ENCODE peak calls at places on chromosome 6, in seven cellular contexts. One of them, this sample, is unnamed.
A peak's percentile ranks its signal among the peaks of the same experiment; 100 is the strongest.

GRCh38 chr6:161444464-161444863 is 170.6 kb upstream of the AGPAT4 start:
- DNase-seq in mammary epithelial cell: no peak
- DNase-seq in uterus: no peak
- DNase-seq in left ventricle myocardium inferior: no peak
- DNase-seq in small intestine: no peak
- DNase-seq in hepatocyte: no peak
- DNase-seq in ovary: peak; percentile 50
- DNase-seq in this sample: no peak

GRCh38 chr6:144311361-144311760 is 26.2 kb downstream of the UTRN start:
- DNase-seq in mammary epithelial cell: no peak
- DNase-seq in hepatocyte: no peak
- DNase-seq in left ventricle myocardium inferior: no peak
- DNase-seq in ovary: no peak
- DNase-seq in small intestine: no peak
- DNase-seq in uterus: no peak
- DNase-seq in this sample: no peak

GRCh38 chr6:109834595-109835437 is 143.3 kb upstream of the GPR6 start:
- DNase-seq in uterus: no peak
- DNase-seq in mammary epithelial cell: no peak
- DNase-seq in ovary: no peak
- DNase-seq in small intestine: no peak
- DNase-seq in hepatocyte: peak; percentile 10
- DNase-seq in left ventricle myocardium inferior: no peak
- DNase-seq in this sample: no peak

GRCh38 chr6:43901330-43902230 is 131.6 kb downstream of the VEGFA start:
- DNase-seq in left ventricle myocardium inferior: no peak
- DNase-seq in hepatocyte: no peak
- DNase-seq in mammary epithelial cell: no peak
- DNase-seq in small intestine: no peak
- DNase-seq in ovary: peak; percentile 54
- DNase-seq in uterus: peak; percentile 47
- DNase-seq in this sample: no peak

GRCh38 chr6:73169633-73170032 is 55.7 kb downstream of the KHDC1L start:
- DNase-seq in mammary epithelial cell: peak; percentile 49
- DNase-seq in ovary: no peak
- DNase-seq in left ventricle myocardium inferior: no peak
- DNase-seq in hepatocyte: no peak
- DNase-seq in small intestine: no peak
- DNase-seq in uterus: no peak
- DNase-seq in this sample: no peak

GRCh38 chr6:53250137-53250760 is 98.5 kb downstream of the ELOVL5 start:
- DNase-seq in hepatocyte: no peak
- DNase-seq in uterus: no peak
- DNase-seq in left ventricle myocardium inferior: no peak
- DNase-seq in small intestine: no peak
- DNase-seq in mammary epithelial cell: peak; percentile 66
- DNase-seq in ovary: no peak
- DNase-seq in this sample: no peak

GRCh38 chr6:11094411-11094851 is 797 bp downstream of the SMIM13 start:
- DNase-seq in ovary: no peak
- DNase-seq in left ventricle myocardium inferior: peak; percentile 41
- DNase-seq in uterus: peak; percentile 27
- DNase-seq in mammary epithelial cell: peak; percentile 64
- DNase-seq in hepatocyte: peak; percentile 64
- DNase-seq in small intestine: peak; percentile 60
- DNase-seq in this sample: peak; percentile 56

GRCh38 chr6:101429291-101429690 is 35.8 kb downstream of the GRIK2 start:
- DNase-seq in mammary epithelial cell: no peak
- DNase-seq in small intestine: no peak
- DNase-seq in left ventricle myocardium inferior: no peak
- DNase-seq in hepatocyte: no peak
- DNase-seq in ovary: no peak
- DNase-seq in uterus: no peak
- DNase-seq in this sample: no peak

GRCh38 chr6:30029587-30029986 is 31.5 kb upstream of the POLR1H start:
- DNase-seq in hepatocyte: no peak
- DNase-seq in mammary epithelial cell: no peak
- DNase-seq in left ventricle myocardium inferior: no peak
- DNase-seq in ovary: no peak
- DNase-seq in small intestine: no peak
- DNase-seq in uterus: no peak
- DNase-seq in this sample: no peak

GRCh38 chr6:68007717-68008116 is 627.4 kb upstream of the ADGRB3 start:
- DNase-seq in left ventricle myocardium inferior: no peak
- DNase-seq in ovary: no peak
- DNase-seq in small intestine: no peak
- DNase-seq in mammary epithelial cell: no peak
- DNase-seq in hepatocyte: no peak
- DNase-seq in uterus: no peak
- DNase-seq in this sample: no peak

GRCh38 chr6:151905072-151905471 is 97.6 kb downstream of the ESR1 start:
- DNase-seq in ovary: no peak
- DNase-seq in mammary epithelial cell: no peak
- DNase-seq in hepatocyte: no peak
- DNase-seq in small intestine: no peak
- DNase-seq in uterus: no peak
- DNase-seq in left ventricle myocardium inferior: no peak
- DNase-seq in this sample: no peak

GRCh38 chr6:11221623-11222384 is 10.7 kb downstream of the NEDD9 start:
- DNase-seq in left ventricle myocardium inferior: no peak
- DNase-seq in mammary epithelial cell: no peak
- DNase-seq in small intestine: no peak
- DNase-seq in uterus: no peak
- DNase-seq in ovary: no peak
- DNase-seq in hepatocyte: no peak
- DNase-seq in this sample: no peak

GRCh38 chr6:15296249-15296648 is 50.4 kb downstream of the JARID2 start:
- DNase-seq in hepatocyte: no peak
- DNase-seq in small intestine: no peak
- DNase-seq in uterus: no peak
- DNase-seq in left ventricle myocardium inferior: no peak
- DNase-seq in mammary epithelial cell: no peak
- DNase-seq in ovary: no peak
- DNase-seq in this sample: no peak

GRCh38 chr6:142542704-142543233 is 241.0 kb downstream of the ADGRG6 start:
- DNase-seq in ovary: peak; percentile 63
- DNase-seq in mammary epithelial cell: peak; percentile 67
- DNase-seq in hepatocyte: peak; percentile 61
- DNase-seq in left ventricle myocardium inferior: peak; percentile 29
- DNase-seq in uterus: peak; percentile 78
- DNase-seq in small intestine: peak; percentile 14
- DNase-seq in this sample: no peak

GRCh38 chr6:151723152-151723551 is 84.3 kb upstream of the ESR1 start:
- DNase-seq in mammary epithelial cell: no peak
- DNase-seq in uterus: no peak
- DNase-seq in left ventricle myocardium inferior: no peak
- DNase-seq in hepatocyte: no peak
- DNase-seq in small intestine: no peak
- DNase-seq in ovary: no peak
- DNase-seq in this sample: no peak

GRCh38 chr6:141464490-141464889 is 668.2 kb upstream of the GJE1 start:
- DNase-seq in small intestine: peak; percentile 4
- DNase-seq in uterus: no peak
- DNase-seq in ovary: no peak
- DNase-seq in hepatocyte: peak; percentile 28
- DNase-seq in mammary epithelial cell: peak; percentile 4
- DNase-seq in left ventricle myocardium inferior: no peak
- DNase-seq in this sample: no peak

GRCh38 chr6:54892831-54893230 is 46.3 kb downstream of the FAM83B start:
- DNase-seq in small intestine: no peak
- DNase-seq in ovary: no peak
- DNase-seq in mammary epithelial cell: peak; percentile 99
- DNase-seq in left ventricle myocardium inferior: no peak
- DNase-seq in uterus: no peak
- DNase-seq in hepatocyte: no peak
- DNase-seq in this sample: no peak

GRCh38 chr6:136012198-136012884 is 160.8 kb downstream of the PDE7B start:
- DNase-seq in ovary: no peak
- DNase-seq in small intestine: no peak
- DNase-seq in mammary epithelial cell: no peak
- DNase-seq in uterus: no peak
- DNase-seq in hepatocyte: no peak
- DNase-seq in left ventricle myocardium inferior: no peak
- DNase-seq in this sample: peak; percentile 63

GRCh38 chr6:119830494-119831295 is 481.1 kb upstream of the MAN1A1 start:
- DNase-seq in uterus: no peak
- DNase-seq in mammary epithelial cell: peak; percentile 97
- DNase-seq in ovary: no peak
- DNase-seq in left ventricle myocardium inferior: no peak
- DNase-seq in small intestine: no peak
- DNase-seq in hepatocyte: no peak
- DNase-seq in this sample: no peak

GRCh38 chr6:149323353-149323752 is 5.8 kb downstream of the TAB2 start:
- DNase-seq in mammary epithelial cell: no peak
- DNase-seq in ovary: no peak
- DNase-seq in hepatocyte: no peak
- DNase-seq in small intestine: no peak
- DNase-seq in uterus: no peak
- DNase-seq in left ventricle myocardium inferior: no peak
- DNase-seq in this sample: no peak
- H3K4me1 ChIP-seq in mammary epithelial cell: peaks cover 9% of the 10 kb centered on the region
- H3K4me1 ChIP-seq in ovary: peaks cover 9% of the 10 kb centered on the region
- H3K4me1 ChIP-seq in hepatocyte: peaks cover 42% of the 10 kb centered on the region
- H3K4me1 ChIP-seq in small intestine: peaks cover 2% of the 10 kb centered on the region
- H3K4me1 ChIP-seq in uterus: peaks cover 4% of the 10 kb centered on the region
- H3K4me1 ChIP-seq in left ventricle myocardium inferior: peaks cover 88% of the 10 kb centered on the region
- H3K4me1 ChIP-seq in this sample: peaks cover 41% of the 10 kb centered on the region

GRCh38 chr6:137033828-137034227 is 10.9 kb downstream of the IL20RA start:
- DNase-seq in small intestine: peak; percentile 58
- DNase-seq in hepatocyte: no peak
- DNase-seq in uterus: no peak
- DNase-seq in left ventricle myocardium inferior: no peak
- DNase-seq in ovary: no peak
- DNase-seq in mammary epithelial cell: peak; percentile 83
- DNase-seq in this sample: no peak

GRCh38 chr6:137039010-137039409 is 5.8 kb downstream of the IL20RA start:
- DNase-seq in small intestine: no peak
- DNase-seq in left ventricle myocardium inferior: no peak
- DNase-seq in mammary epithelial cell: no peak
- DNase-seq in uterus: no peak
- DNase-seq in hepatocyte: no peak
- DNase-seq in ovary: no peak
- DNase-seq in this sample: no peak

GRCh38 chr6:137040393-137040792 is 4.4 kb downstream of the IL20RA start:
- DNase-seq in small intestine: no peak
- DNase-seq in ovary: no peak
- DNase-seq in left ventricle myocardium inferior: no peak
- DNase-seq in mammary epithelial cell: no peak
- DNase-seq in uterus: no peak
- DNase-seq in hepatocyte: no peak
- DNase-seq in this sample: no peak

GRCh38 chr6:137031122-137031521 is 13.6 kb downstream of the IL20RA start:
- DNase-seq in uterus: no peak
- DNase-seq in left ventricle myocardium inferior: no peak
- DNase-seq in mammary epithelial cell: no peak
- DNase-seq in small intestine: no peak
- DNase-seq in ovary: no peak
- DNase-seq in hepatocyte: no peak
- DNase-seq in this sample: no peak

DNA sequence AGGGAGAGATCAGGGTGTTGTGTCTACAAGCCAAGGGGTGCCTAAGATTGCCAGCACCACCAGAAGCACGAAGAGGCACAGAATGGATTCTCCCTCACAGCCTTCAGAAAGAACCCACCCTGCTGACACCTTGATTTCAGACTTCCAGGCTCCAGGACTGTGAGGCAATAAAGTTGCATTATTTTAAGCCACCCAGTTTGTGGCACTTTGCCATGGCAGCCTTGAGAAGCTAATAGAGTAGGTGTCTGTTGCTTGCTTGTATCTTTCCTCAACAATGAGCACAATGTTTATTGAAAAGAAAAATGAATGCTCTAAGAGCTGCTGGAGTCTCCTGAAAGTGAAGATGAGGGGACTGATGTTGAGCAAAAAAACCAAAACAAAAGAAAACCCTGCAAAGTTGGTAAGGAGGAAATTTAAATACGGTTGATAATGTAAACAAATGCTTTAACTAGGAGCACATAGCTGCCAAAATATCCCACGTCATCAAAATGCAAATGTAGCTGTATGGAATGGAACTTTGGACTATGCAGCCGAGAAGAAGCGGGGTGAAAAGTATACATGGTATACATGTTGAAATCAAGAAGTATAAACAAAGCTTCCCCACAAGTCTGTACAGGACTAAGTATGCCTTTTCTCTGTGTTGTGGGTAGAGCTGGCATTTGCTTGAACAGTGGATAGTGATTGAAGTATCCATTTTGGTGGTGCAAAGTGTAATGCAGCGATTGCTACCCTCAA is 8.0 kb downstream of the IL20RA start:
- DNase-seq in mammary epithelial cell: peak; percentile 30
- DNase-seq in left ventricle myocardium inferior: no peak
- DNase-seq in uterus: no peak
- DNase-seq in hepatocyte: no peak
- DNase-seq in ovary: no peak
- DNase-seq in small intestine: peak; percentile 75
- DNase-seq in this sample: no peak
- H3K27me3 ChIP-seq in mammary epithelial cell: peaks cover 18% of the 10 kb centered on the region
- H3K27me3 ChIP-seq in left ventricle myocardium inferior: peaks cover 14% of the 10 kb centered on the region
- H3K27me3 ChIP-seq in uterus: no peaks in the 10 kb centered on the region
- H3K27me3 ChIP-seq in hepatocyte: peaks cover 6% of the 10 kb centered on the region
- H3K27me3 ChIP-seq in ovary: no peaks in the 10 kb centered on the region
- H3K27me3 ChIP-seq in small intestine: no peaks in the 10 kb centered on the region
- H3K27me3 ChIP-seq in this sample: peaks cover 4% of the 10 kb centered on the region

DNA sequence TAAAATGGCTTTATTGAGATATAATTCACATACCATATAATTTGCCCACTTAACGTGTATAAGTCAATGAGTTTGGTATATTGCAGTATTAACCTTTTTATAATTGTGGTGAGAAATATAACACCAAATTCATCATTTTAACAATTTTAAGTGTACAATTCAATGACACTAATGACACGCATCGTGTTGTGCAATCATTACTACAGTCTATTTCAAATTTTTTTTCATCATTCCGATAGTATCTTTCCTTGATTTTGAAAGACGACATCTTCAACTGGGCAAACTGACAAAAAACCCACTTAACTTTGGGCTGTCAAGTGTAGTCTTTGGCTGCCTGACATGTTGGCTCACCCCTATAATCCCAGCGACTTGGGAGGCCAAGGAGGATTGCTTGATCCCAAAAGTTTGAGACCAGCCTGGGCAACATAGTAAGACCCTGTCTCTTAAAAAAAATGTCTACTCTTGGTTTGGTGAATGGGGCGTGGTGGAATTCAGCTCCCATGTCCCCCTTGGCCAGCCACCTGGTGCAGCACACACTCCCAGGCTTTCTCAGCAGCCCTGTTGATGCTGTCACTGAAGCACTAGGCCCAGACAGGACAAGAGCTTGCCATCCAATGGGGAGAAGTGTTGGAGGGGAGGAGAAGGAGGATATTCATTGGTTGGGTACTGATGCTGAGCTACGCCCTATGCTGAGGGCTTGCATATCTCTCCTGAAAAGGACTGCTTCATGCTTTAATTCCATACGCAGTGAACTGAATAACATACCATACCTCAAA is 150.5 kb downstream of the CD83 start:
- DNase-seq in mammary epithelial cell: no peak
- DNase-seq in small intestine: no peak
- DNase-seq in hepatocyte: no peak
- DNase-seq in ovary: no peak
- DNase-seq in left ventricle myocardium inferior: no peak
- DNase-seq in uterus: no peak
- DNase-seq in this sample: no peak
- H3K4me3 ChIP-seq in mammary epithelial cell: no peak overlapping the region
- H3K4me3 ChIP-seq in small intestine: no peak overlapping the region
- H3K4me3 ChIP-seq in hepatocyte: no peak overlapping the region
- H3K4me3 ChIP-seq in ovary: no peak overlapping the region
- H3K4me3 ChIP-seq in left ventricle myocardium inferior: no peak overlapping the region
- H3K4me3 ChIP-seq in uterus: no peak overlapping the region
- H3K4me3 ChIP-seq in this sample: no peak overlapping the region

GRCh38 chr6:157403684-157404051 is 22.7 kb downstream of the ZDHHC14 start:
- DNase-seq in mammary epithelial cell: no peak
- DNase-seq in left ventricle myocardium inferior: no peak
- DNase-seq in ovary: no peak
- DNase-seq in hepatocyte: no peak
- DNase-seq in small intestine: no peak
- DNase-seq in uterus: no peak
- DNase-seq in this sample: no peak
- H3K4me1 ChIP-seq in mammary epithelial cell: no peaks in the 10 kb centered on the region
- H3K4me1 ChIP-seq in left ventricle myocardium inferior: peaks cover 23% of the 10 kb centered on the region
- H3K4me1 ChIP-seq in ovary: no peaks in the 10 kb centered on the region
- H3K4me1 ChIP-seq in hepatocyte: no peaks in the 10 kb centered on the region
- H3K4me1 ChIP-seq in small intestine: no peaks in the 10 kb centered on the region
- H3K4me1 ChIP-seq in uterus: no peaks in the 10 kb centered on the region
- H3K4me1 ChIP-seq in this sample: no peaks in the 10 kb centered on the region

This sample was measured in SJSA1.